ENCODE peak calls at places on chromosomes 5 and 9, in six cellular contexts. One of them, this sample, is unnamed.

GRCh38 chr5:29794146-29794787 is 1399.2 kb upstream of the CDH6 start:
- DNase-seq in stimulated activated CD4-positive, alpha-beta T cell treated with anti-CD3 and anti-CD28 coated beads, Interleukin-12 subunit alpha, Interleukin-12 subunit beta, amount 100 ng/mL, for 48 hours: no peak
- DNase-seq in H1: no peak
- DNase-seq in WTC11: no peak
- DNase-seq in CD8-positive, alpha-beta memory T cell: no peak
- DNase-seq in GM23248: no peak
- DNase-seq in this sample: no peak

GRCh38 chr5:174326372-174326771 is 280.9 kb downstream of the NSG2 start:
- DNase-seq in stimulated activated CD4-positive, alpha-beta T cell treated with anti-CD3 and anti-CD28 coated beads, Interleukin-12 subunit alpha, Interleukin-12 subunit beta, amount 100 ng/mL, for 48 hours: no peak
- DNase-seq in H1: no peak
- DNase-seq in WTC11: no peak
- DNase-seq in CD8-positive, alpha-beta memory T cell: no peak
- DNase-seq in GM23248: no peak
- DNase-seq in this sample: no peak

GRCh38 chr9:72978724-72979123 is 25.9 kb upstream of the ALDH1A1 start:
- DNase-seq in stimulated activated CD4-positive, alpha-beta T cell treated with anti-CD3 and anti-CD28 coated beads, Interleukin-12 subunit alpha, Interleukin-12 subunit beta, amount 100 ng/mL, for 48 hours: no peak
- DNase-seq in H1: no peak
- DNase-seq in WTC11: no peak
- DNase-seq in CD8-positive, alpha-beta memory T cell: no peak
- DNase-seq in GM23248: peak
- DNase-seq in this sample: no peak

GRCh38 chr9:128927731-128928411 is 7.1 kb downstream of the PHYHD1 start:
- DNase-seq in stimulated activated CD4-positive, alpha-beta T cell treated with anti-CD3 and anti-CD28 coated beads, Interleukin-12 subunit alpha, Interleukin-12 subunit beta, amount 100 ng/mL, for 48 hours: peak
- DNase-seq in H1: peak
- DNase-seq in WTC11: peak
- DNase-seq in CD8-positive, alpha-beta memory T cell: peak
- DNase-seq in GM23248: peak
- DNase-seq in this sample: peak

GRCh38 chr9:110427497-110428104 is 89.9 kb upstream of the TXNDC8 start:
- DNase-seq in stimulated activated CD4-positive, alpha-beta T cell treated with anti-CD3 and anti-CD28 coated beads, Interleukin-12 subunit alpha, Interleukin-12 subunit beta, amount 100 ng/mL, for 48 hours: no peak
- DNase-seq in H1: peak
- DNase-seq in WTC11: peak
- DNase-seq in CD8-positive, alpha-beta memory T cell: no peak
- DNase-seq in GM23248: peak
- DNase-seq in this sample: peak

GRCh38 chr5:67028981-67029380 is 167.6 kb downstream of the CD180 start:
- DNase-seq in stimulated activated CD4-positive, alpha-beta T cell treated with anti-CD3 and anti-CD28 coated beads, Interleukin-12 subunit alpha, Interleukin-12 subunit beta, amount 100 ng/mL, for 48 hours: no peak
- DNase-seq in H1: no peak
- DNase-seq in WTC11: no peak
- DNase-seq in CD8-positive, alpha-beta memory T cell: no peak
- DNase-seq in GM23248: no peak
- DNase-seq in this sample: no peak

GRCh38 chr5:114101153-114101552 is 260.7 kb upstream of the KCNN2 start:
- DNase-seq in stimulated activated CD4-positive, alpha-beta T cell treated with anti-CD3 and anti-CD28 coated beads, Interleukin-12 subunit alpha, Interleukin-12 subunit beta, amount 100 ng/mL, for 48 hours: no peak
- DNase-seq in H1: no peak
- DNase-seq in WTC11: no peak
- DNase-seq in CD8-positive, alpha-beta memory T cell: no peak
- DNase-seq in GM23248: peak
- DNase-seq in this sample: peak

GRCh38 chr9:35675732-35676392 is 2.1 kb downstream of the CA9 start:
- DNase-seq in stimulated activated CD4-positive, alpha-beta T cell treated with anti-CD3 and anti-CD28 coated beads, Interleukin-12 subunit alpha, Interleukin-12 subunit beta, amount 100 ng/mL, for 48 hours: no peak
- DNase-seq in H1: no peak
- DNase-seq in WTC11: peak
- DNase-seq in CD8-positive, alpha-beta memory T cell: peak
- DNase-seq in GM23248: peak
- DNase-seq in this sample: no peak

GRCh38 chr5:165627548-165628170 is 2122.2 kb downstream of the MAT2B start:
- DNase-seq in stimulated activated CD4-positive, alpha-beta T cell treated with anti-CD3 and anti-CD28 coated beads, Interleukin-12 subunit alpha, Interleukin-12 subunit beta, amount 100 ng/mL, for 48 hours: no peak
- DNase-seq in H1: no peak
- DNase-seq in WTC11: no peak
- DNase-seq in CD8-positive, alpha-beta memory T cell: no peak
- DNase-seq in GM23248: no peak
- DNase-seq in this sample: peak

GRCh38 chr5:83494102-83494620 is 22.6 kb downstream of the VCAN start:
- DNase-seq in stimulated activated CD4-positive, alpha-beta T cell treated with anti-CD3 and anti-CD28 coated beads, Interleukin-12 subunit alpha, Interleukin-12 subunit beta, amount 100 ng/mL, for 48 hours: no peak
- DNase-seq in H1: no peak
- DNase-seq in WTC11: no peak
- DNase-seq in CD8-positive, alpha-beta memory T cell: no peak
- DNase-seq in GM23248: no peak
- DNase-seq in this sample: peak

GRCh38 chr5:146107901-146108300 is 2.5 kb upstream of the PLAC8L1 start:
- DNase-seq in stimulated activated CD4-positive, alpha-beta T cell treated with anti-CD3 and anti-CD28 coated beads, Interleukin-12 subunit alpha, Interleukin-12 subunit beta, amount 100 ng/mL, for 48 hours: no peak
- DNase-seq in H1: no peak
- DNase-seq in WTC11: no peak
- DNase-seq in CD8-positive, alpha-beta memory T cell: no peak
- DNase-seq in GM23248: peak
- DNase-seq in this sample: peak

GRCh38 chr5:111680737-111681413 is 76.1 kb downstream of the NREP start:
- DNase-seq in stimulated activated CD4-positive, alpha-beta T cell treated with anti-CD3 and anti-CD28 coated beads, Interleukin-12 subunit alpha, Interleukin-12 subunit beta, amount 100 ng/mL, for 48 hours: no peak
- DNase-seq in H1: no peak
- DNase-seq in WTC11: no peak
- DNase-seq in CD8-positive, alpha-beta memory T cell: no peak
- DNase-seq in GM23248: peak
- DNase-seq in this sample: peak

GRCh38 chr5:114007678-114008077 is 354.2 kb upstream of the KCNN2 start:
- DNase-seq in stimulated activated CD4-positive, alpha-beta T cell treated with anti-CD3 and anti-CD28 coated beads, Interleukin-12 subunit alpha, Interleukin-12 subunit beta, amount 100 ng/mL, for 48 hours: no peak
- DNase-seq in H1: no peak
- DNase-seq in WTC11: no peak
- DNase-seq in CD8-positive, alpha-beta memory T cell: no peak
- DNase-seq in GM23248: no peak
- DNase-seq in this sample: no peak

GRCh38 chr5:82068723-82069122 is 96.9 kb downstream of the ATG10 start:
- DNase-seq in stimulated activated CD4-positive, alpha-beta T cell treated with anti-CD3 and anti-CD28 coated beads, Interleukin-12 subunit alpha, Interleukin-12 subunit beta, amount 100 ng/mL, for 48 hours: no peak
- DNase-seq in H1: no peak
- DNase-seq in WTC11: no peak
- DNase-seq in CD8-positive, alpha-beta memory T cell: no peak
- DNase-seq in GM23248: peak
- DNase-seq in this sample: peak

GRCh38 chr9:114677418-114677817 is 4.6 kb downstream of the TEX48 start:
- DNase-seq in stimulated activated CD4-positive, alpha-beta T cell treated with anti-CD3 and anti-CD28 coated beads, Interleukin-12 subunit alpha, Interleukin-12 subunit beta, amount 100 ng/mL, for 48 hours: no peak
- DNase-seq in H1: no peak
- DNase-seq in WTC11: no peak
- DNase-seq in CD8-positive, alpha-beta memory T cell: no peak
- DNase-seq in GM23248: peak
- DNase-seq in this sample: peak

GRCh38 chr5:74567351-74567870 is 73.1 kb downstream of the ENC1 start:
- DNase-seq in stimulated activated CD4-positive, alpha-beta T cell treated with anti-CD3 and anti-CD28 coated beads, Interleukin-12 subunit alpha, Interleukin-12 subunit beta, amount 100 ng/mL, for 48 hours: no peak
- DNase-seq in H1: no peak
- DNase-seq in WTC11: no peak
- DNase-seq in CD8-positive, alpha-beta memory T cell: no peak
- DNase-seq in GM23248: no peak
- DNase-seq in this sample: no peak

GRCh38 chr5:310941-311434 is 10.5 kb upstream of the AHRR start:
- DNase-seq in stimulated activated CD4-positive, alpha-beta T cell treated with anti-CD3 and anti-CD28 coated beads, Interleukin-12 subunit alpha, Interleukin-12 subunit beta, amount 100 ng/mL, for 48 hours: no peak
- DNase-seq in H1: no peak
- DNase-seq in WTC11: no peak
- DNase-seq in CD8-positive, alpha-beta memory T cell: no peak
- DNase-seq in GM23248: peak
- DNase-seq in this sample: peak

GRCh38 chr5:59139695-59140094 is 556.8 kb downstream of the RAB3C start:
- DNase-seq in stimulated activated CD4-positive, alpha-beta T cell treated with anti-CD3 and anti-CD28 coated beads, Interleukin-12 subunit alpha, Interleukin-12 subunit beta, amount 100 ng/mL, for 48 hours: no peak
- DNase-seq in H1: no peak
- DNase-seq in WTC11: no peak
- DNase-seq in CD8-positive, alpha-beta memory T cell: no peak
- DNase-seq in GM23248: no peak
- DNase-seq in this sample: no peak

GRCh38 chr9:72476617-72477375 is 44.6 kb upstream of the TMC1 start:
- DNase-seq in stimulated activated CD4-positive, alpha-beta T cell treated with anti-CD3 and anti-CD28 coated beads, Interleukin-12 subunit alpha, Interleukin-12 subunit beta, amount 100 ng/mL, for 48 hours: peak
- DNase-seq in H1: peak
- DNase-seq in WTC11: no peak
- DNase-seq in CD8-positive, alpha-beta memory T cell: peak
- DNase-seq in GM23248: peak
- DNase-seq in this sample: peak

GRCh38 chr9:2319421-2319820 is 302.2 kb upstream of the VLDLR start:
- DNase-seq in stimulated activated CD4-positive, alpha-beta T cell treated with anti-CD3 and anti-CD28 coated beads, Interleukin-12 subunit alpha, Interleukin-12 subunit beta, amount 100 ng/mL, for 48 hours: no peak
- DNase-seq in H1: no peak
- DNase-seq in WTC11: no peak
- DNase-seq in CD8-positive, alpha-beta memory T cell: no peak
- DNase-seq in GM23248: peak
- DNase-seq in this sample: no peak

GRCh38 chr9:25964239-25964638 is 286.0 kb upstream of the TUSC1 start:
- DNase-seq in stimulated activated CD4-positive, alpha-beta T cell treated with anti-CD3 and anti-CD28 coated beads, Interleukin-12 subunit alpha, Interleukin-12 subunit beta, amount 100 ng/mL, for 48 hours: no peak
- DNase-seq in H1: peak
- DNase-seq in WTC11: peak
- DNase-seq in CD8-positive, alpha-beta memory T cell: no peak
- DNase-seq in GM23248: peak
- DNase-seq in this sample: peak

GRCh38 chr9:129881547-129882324 is 46.5 kb downstream of the USP20 start:
- DNase-seq in stimulated activated CD4-positive, alpha-beta T cell treated with anti-CD3 and anti-CD28 coated beads, Interleukin-12 subunit alpha, Interleukin-12 subunit beta, amount 100 ng/mL, for 48 hours: no peak
- DNase-seq in H1: no peak
- DNase-seq in WTC11: no peak
- DNase-seq in CD8-positive, alpha-beta memory T cell: no peak
- DNase-seq in GM23248: no peak
- DNase-seq in this sample: no peak

GRCh38 chr5:86689103-86689729 is 71.5 kb downstream of the COX7C start:
- DNase-seq in stimulated activated CD4-positive, alpha-beta T cell treated with anti-CD3 and anti-CD28 coated beads, Interleukin-12 subunit alpha, Interleukin-12 subunit beta, amount 100 ng/mL, for 48 hours: no peak
- DNase-seq in H1: no peak
- DNase-seq in WTC11: no peak
- DNase-seq in CD8-positive, alpha-beta memory T cell: no peak
- DNase-seq in GM23248: no peak
- DNase-seq in this sample: no peak

GRCh38 chr9:27117489-27118135 is 8.6 kb downstream of the TEK start:
- DNase-seq in stimulated activated CD4-positive, alpha-beta T cell treated with anti-CD3 and anti-CD28 coated beads, Interleukin-12 subunit alpha, Interleukin-12 subunit beta, amount 100 ng/mL, for 48 hours: no peak
- DNase-seq in H1: no peak
- DNase-seq in WTC11: no peak
- DNase-seq in CD8-positive, alpha-beta memory T cell: no peak
- DNase-seq in GM23248: peak
- DNase-seq in this sample: no peak

GRCh38 chr5:122259995-122260394 is 52.0 kb upstream of the SNCAIP start:
- DNase-seq in stimulated activated CD4-positive, alpha-beta T cell treated with anti-CD3 and anti-CD28 coated beads, Interleukin-12 subunit alpha, Interleukin-12 subunit beta, amount 100 ng/mL, for 48 hours: no peak
- DNase-seq in H1: no peak
- DNase-seq in WTC11: no peak
- DNase-seq in CD8-positive, alpha-beta memory T cell: no peak
- DNase-seq in GM23248: peak
- DNase-seq in this sample: peak

GRCh38 chr9:101650096-101650495 is 55.3 kb upstream of the PPP3R2 start:
- DNase-seq in stimulated activated CD4-positive, alpha-beta T cell treated with anti-CD3 and anti-CD28 coated beads, Interleukin-12 subunit alpha, Interleukin-12 subunit beta, amount 100 ng/mL, for 48 hours: no peak
- DNase-seq in H1: no peak
- DNase-seq in WTC11: no peak
- DNase-seq in CD8-positive, alpha-beta memory T cell: no peak
- DNase-seq in GM23248: no peak
- DNase-seq in this sample: no peak

GRCh38 chr9:115944166-115944948 is 209.2 kb upstream of the PAPPA start:
- DNase-seq in stimulated activated CD4-positive, alpha-beta T cell treated with anti-CD3 and anti-CD28 coated beads, Interleukin-12 subunit alpha, Interleukin-12 subunit beta, amount 100 ng/mL, for 48 hours: no peak
- DNase-seq in H1: no peak
- DNase-seq in WTC11: no peak
- DNase-seq in CD8-positive, alpha-beta memory T cell: no peak
- DNase-seq in GM23248: peak
- DNase-seq in this sample: peak

GRCh38 chr5:90888511-90889324 is 330.1 kb downstream of the ADGRV1 start:
- DNase-seq in stimulated activated CD4-positive, alpha-beta T cell treated with anti-CD3 and anti-CD28 coated beads, Interleukin-12 subunit alpha, Interleukin-12 subunit beta, amount 100 ng/mL, for 48 hours: no peak
- DNase-seq in H1: no peak
- DNase-seq in WTC11: no peak
- DNase-seq in CD8-positive, alpha-beta memory T cell: no peak
- DNase-seq in GM23248: peak
- DNase-seq in this sample: no peak

GRCh38 chr5:109455598-109456096 is 45.9 kb upstream of the PJA2 start:
- DNase-seq in stimulated activated CD4-positive, alpha-beta T cell treated with anti-CD3 and anti-CD28 coated beads, Interleukin-12 subunit alpha, Interleukin-12 subunit beta, amount 100 ng/mL, for 48 hours: no peak
- DNase-seq in H1: no peak
- DNase-seq in WTC11: no peak
- DNase-seq in CD8-positive, alpha-beta memory T cell: no peak
- DNase-seq in GM23248: peak
- DNase-seq in this sample: peak

GRCh38 chr5:35677878-35678277 is 60.2 kb downstream of the SPEF2 start:
- DNase-seq in stimulated activated CD4-positive, alpha-beta T cell treated with anti-CD3 and anti-CD28 coated beads, Interleukin-12 subunit alpha, Interleukin-12 subunit beta, amount 100 ng/mL, for 48 hours: no peak
- DNase-seq in H1: no peak
- DNase-seq in WTC11: no peak
- DNase-seq in CD8-positive, alpha-beta memory T cell: no peak
- DNase-seq in GM23248: no peak
- DNase-seq in this sample: no peak

GRCh38 chr5:18465833-18466681 is 831.8 kb downstream of the TAF11L14 start:
- DNase-seq in stimulated activated CD4-positive, alpha-beta T cell treated with anti-CD3 and anti-CD28 coated beads, Interleukin-12 subunit alpha, Interleukin-12 subunit beta, amount 100 ng/mL, for 48 hours: peak
- DNase-seq in H1: peak
- DNase-seq in WTC11: peak
- DNase-seq in CD8-positive, alpha-beta memory T cell: no peak
- DNase-seq in GM23248: peak
- DNase-seq in this sample: peak

GRCh38 chr9:105269593-105269992 is 25.1 kb downstream of the SLC44A1 start:
- DNase-seq in stimulated activated CD4-positive, alpha-beta T cell treated with anti-CD3 and anti-CD28 coated beads, Interleukin-12 subunit alpha, Interleukin-12 subunit beta, amount 100 ng/mL, for 48 hours: no peak
- DNase-seq in H1: no peak
- DNase-seq in WTC11: no peak
- DNase-seq in CD8-positive, alpha-beta memory T cell: no peak
- DNase-seq in GM23248: no peak
- DNase-seq in this sample: no peak

GRCh38 chr9:137492464-137493162 is 33.5 kb upstream of the NSMF start:
- DNase-seq in stimulated activated CD4-positive, alpha-beta T cell treated with anti-CD3 and anti-CD28 coated beads, Interleukin-12 subunit alpha, Interleukin-12 subunit beta, amount 100 ng/mL, for 48 hours: no peak
- DNase-seq in H1: peak
- DNase-seq in WTC11: peak
- DNase-seq in CD8-positive, alpha-beta memory T cell: peak
- DNase-seq in GM23248: peak
- DNase-seq in this sample: no peak